ENCODE peak calls at places on chromosomes 1 and 21, in four cellular contexts. H is GM12878, J is GM12892, Q is K562. S is an unnamed sample.

GRCh38 chr1:193417945-193418744 is 231.7 kb upstream of the B3GALT2 start:
- DNase-seq in J (no peak), H (no peak), Q (no peak), S (no peak)

GRCh38 chr1:47894718-47895393 is 102.3 kb downstream of the TRABD2B start:
- DNase-seq in Q (no peak), J (no peak), H (no peak), S (no peak)

GRCh38 chr1:38003261-38004250 is 1.8 kb downstream of the FHL3 start:
- DNase-seq in J (no peak), H (no peak), Q (peak), S (no peak)

GRCh38 chr1:219313961-219314360 is 140.3 kb downstream of the LYPLAL1 start:
- DNase-seq in J (no peak), Q (no peak), H (no peak), S (no peak)

GRCh38 chr1:119674835-119675289 is 26.8 kb upstream of the ZNF697 start:
- DNase-seq in J (no peak), H (no peak), Q (peak), S (no peak)

GRCh38 chr21:25963186-25963585 is 207.4 kb downstream of the APP start:
- DNase-seq in Q (no peak), H (no peak), J (no peak), S (no peak)

GRCh38 chr1:8152731-8153702 is 126.9 kb upstream of the ERRFI1 start:
- DNase-seq in Q (no peak), H (no peak), J (no peak), S (no peak)

GRCh38 chr1:26690157-26690556 is 5.7 kb upstream of the ARID1A start:
- DNase-seq in H (no peak), J (no peak), Q (peak), S (no peak)

GRCh38 chr1:198135366-198135765 is 21.4 kb upstream of the NEK7 start:
- DNase-seq in Q (no peak), H (no peak), J (no peak), S (no peak)

GRCh38 chr1:40818264-40818961 is 34.8 kb downstream of the KCNQ4 start:
- DNase-seq in J (peak), H (no peak), Q (peak), S (peak)

GRCh38 chr1:54273092-54273836 is 73.3 kb downstream of the MRPL37 start:
- DNase-seq in H (peak), Q (peak), J (no peak), S (no peak)

GRCh38 chr1:154862927-154863701 is 7.0 kb downstream of the KCNN3 start:
- DNase-seq in Q (no peak), J (no peak), H (no peak), S (no peak)

GRCh38 chr1:58548381-58548780 is 1.9 kb upstream of the OMA1 start:
- DNase-seq in J (no peak), H (no peak), Q (no peak), S (no peak)

DNA sequence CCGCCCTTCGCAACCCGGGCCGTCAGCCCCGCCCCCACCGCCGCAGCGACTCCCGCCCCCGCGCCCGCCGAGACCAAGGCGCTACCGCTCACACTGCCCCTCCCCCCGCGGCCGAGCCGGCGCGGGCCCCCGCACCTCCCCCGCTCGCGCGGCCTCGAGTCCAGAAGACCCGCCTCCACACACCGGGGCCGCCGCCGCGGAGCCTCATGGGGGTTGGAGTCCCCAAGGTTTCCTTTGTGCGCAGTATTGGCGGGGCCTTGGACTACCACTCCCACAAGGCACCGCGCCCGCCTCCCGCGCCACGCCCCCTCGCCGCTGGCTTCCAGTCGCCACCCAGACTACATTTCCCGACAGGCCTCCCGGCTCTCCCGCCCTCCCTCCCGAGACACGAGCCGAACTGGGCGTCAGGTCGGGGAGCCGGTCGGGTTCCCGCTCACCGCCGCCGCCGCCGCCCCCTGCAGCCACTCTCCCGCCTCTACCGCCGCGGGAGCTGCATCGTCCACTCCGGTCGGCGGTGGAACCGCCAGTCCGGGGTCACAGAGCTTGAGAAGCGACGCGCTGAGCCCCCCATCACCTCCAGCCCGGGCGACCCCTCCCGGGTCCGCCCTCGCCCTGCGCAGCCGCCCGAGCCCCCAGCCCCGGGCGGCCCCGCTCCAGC is at the start of gene PHF13:
- DNase-seq in J (peak), Q (peak), H (peak), S (peak)
- TF ChIP-seq POLR2A in J (peak), Q (peak), H (peak), S (no peak)

GRCh38 chr1:226571901-226572300 is 23.3 kb downstream of the STUM start:
- DNase-seq in J (no peak), Q (no peak), H (no peak), S (no peak)
- TF ChIP-seq TAF1 in J (no peak), Q (no peak), H (no peak), S (no peak)

GRCh38 chr1:1006305-1007159 is 6.6 kb upstream of the HES4 start:
- DNase-seq in Q (no peak), J (no peak), H (no peak), S (no peak)
- TF ChIP-seq POLR2A in Q (no peak), J (no peak), H (no peak), S (no peak)

GRCh38 chr1:243316366-243316989 is 60.6 kb downstream of the SDCCAG8 start:
- DNase-seq in H (no peak), Q (no peak), J (no peak), S (no peak)
- TF ChIP-seq TAF1 in H (no peak), Q (no peak), J (no peak), S (no peak)

S was measured in GM12891.